ENCODE peak calls at places on chromosome 7, in four cellular contexts. O is Panc1, Y is fibroblast of the aortic adventitia, J is gastrocnemius medialis. V is an unnamed sample.

GRCh38 chr7:2621061-2621828 is 10.5 kb upstream of the TTYH3 start:
- DNase-seq in O (no peak), Y (peak; percentile 66), J (no peak), V (peak; percentile 56)

GRCh38 chr7:40647719-40648118 is 512.9 kb downstream of the SUGCT start:
- DNase-seq in O (no peak), Y (no peak), J (no peak), V (no peak)

GRCh38 chr7:98281757-98282652 is 519 bp downstream of the BRI3 start:
- DNase-seq in O (no peak), Y (no peak), J (peak; percentile 65), V (peak; percentile 31)

GRCh38 chr7:81482600-81483186 is 287.2 kb downstream of the HGF start:
- DNase-seq in O (no peak), Y (peak; percentile 74), J (no peak), V (no peak)

GRCh38 chr7:7002416-7003062 is 176.5 kb upstream of the CCZ1B start:
- DNase-seq in O (no peak), Y (no peak), J (no peak), V (no peak)

GRCh38 chr7:100432621-100433275 is 3.1 kb downstream of the MEPCE start:
- DNase-seq in O (no peak), Y (no peak), J (no peak), V (no peak)

GRCh38 chr7:30057741-30058140 is 29.5 kb downstream of the PLEKHA8 start:
- DNase-seq in O (no peak), Y (no peak), J (no peak), V (no peak)

GRCh38 chr7:86964973-86965726 is 94.3 kb downstream of the ELAPOR2 start:
- DNase-seq in O (no peak), Y (no peak), J (no peak), V (no peak)

GRCh38 chr7:132381742-132382472 is 194.4 kb downstream of the PLXNA4 start:
- DNase-seq in O (no peak), Y (no peak), J (no peak), V (no peak)

GRCh38 chr7:157693071-157693520 is 356.3 kb downstream of the DNAJB6 start:
- DNase-seq in O (no peak), Y (no peak), J (no peak), V (no peak)

GRCh38 chr7:45985902-45986301 is 64.8 kb upstream of the IGFBP3 start:
- DNase-seq in O (no peak), Y (peak; percentile 48), J (no peak), V (no peak)

GRCh38 chr7:35846816-35847412 is 46.1 kb downstream of the SEPTIN7 start:
- DNase-seq in O (no peak), Y (no peak), J (no peak), V (no peak)

GRCh38 chr7:35849954-35850353 is 49.1 kb downstream of the SEPTIN7 start:
- DNase-seq in O (no peak), Y (no peak), J (no peak), V (no peak)

GRCh38 chr7:35854311-35854710 is 53.5 kb downstream of the SEPTIN7 start:
- DNase-seq in O (no peak), Y (no peak), J (no peak), V (no peak)

GRCh38 chr7:35848728-35849127 is 47.9 kb downstream of the SEPTIN7 start:
- DNase-seq in O (no peak), Y (no peak), J (no peak), V (no peak)

GRCh38 chr7:35849158-35849831 is 48.4 kb downstream of the SEPTIN7 start:
- DNase-seq in O (no peak), Y (peak; percentile 22), J (no peak), V (no peak)
- TF ChIP-seq CTCF in O (peak; percentile 25), Y (no peak), J (no peak), V (peak; percentile 24)

GRCh38 chr7:111730476-111731300 is 168.4 kb upstream of the IMMP2L start:
- DNase-seq in O (no peak), Y (peak; percentile 65), J (no peak), V (no peak)
- TF ChIP-seq CTCF in O (peak; percentile 73), Y (peak; percentile 68), J (peak; percentile 10), V (peak; percentile 49)

GRCh38 chr7:73972614-73973013 is 55.4 kb upstream of the ELN start:
- DNase-seq in O (no peak), Y (no peak), J (no peak), V (no peak)

GRCh38 chr7:73973091-73973490 is 54.9 kb upstream of the ELN start:
- DNase-seq in O (no peak), Y (no peak), J (no peak), V (no peak)

GRCh38 chr7:73970801-73971229 is 57.2 kb upstream of the ELN start:
- DNase-seq in O (no peak), Y (no peak), J (no peak), V (no peak)

GRCh38 chr7:73971315-73971700 is 56.7 kb upstream of the ELN start:
- DNase-seq in O (no peak), Y (no peak), J (no peak), V (no peak)

DNA sequence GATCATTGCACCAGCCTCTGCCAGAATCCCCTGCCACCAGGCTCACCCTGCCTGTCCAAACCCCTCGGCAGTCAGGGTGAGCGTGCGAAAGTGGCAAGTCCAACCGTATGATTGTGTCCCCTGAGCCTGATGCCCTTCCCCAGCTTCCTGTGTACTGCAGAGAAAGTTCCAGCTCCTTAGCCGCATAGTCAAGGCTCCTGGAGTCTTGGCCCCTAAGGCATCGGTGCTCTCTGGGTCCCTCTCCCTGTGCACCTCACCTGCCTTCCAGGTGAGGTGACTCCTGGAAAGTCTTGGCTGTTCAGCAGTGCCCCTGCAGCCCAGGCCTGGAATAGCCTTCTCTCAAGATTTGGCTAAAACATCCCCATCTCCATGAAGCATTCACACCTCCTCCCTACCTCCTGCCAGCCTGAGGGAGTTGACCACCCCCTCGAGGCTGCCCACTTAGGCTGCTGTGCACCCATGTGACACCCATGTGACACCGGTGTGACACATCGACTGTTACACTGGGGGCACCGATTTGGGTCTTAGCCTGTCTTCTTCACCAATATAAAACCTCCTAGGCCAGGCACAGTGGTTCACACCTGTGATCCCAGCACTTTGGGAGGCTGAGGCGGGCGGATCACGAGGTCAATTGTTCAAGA is 56.2 kb upstream of the ELN start:
- DNase-seq in O (no peak), Y (no peak), J (no peak), V (no peak)
- TF ChIP-seq CTCF in O (peak; percentile 66), Y (peak; percentile 16), J (no peak), V (no peak)

GRCh38 chr7:79810945-79811344 is 323.7 kb upstream of the GNAI1 start:
- DNase-seq in O (no peak), Y (no peak), J (no peak), V (no peak)

DNA sequence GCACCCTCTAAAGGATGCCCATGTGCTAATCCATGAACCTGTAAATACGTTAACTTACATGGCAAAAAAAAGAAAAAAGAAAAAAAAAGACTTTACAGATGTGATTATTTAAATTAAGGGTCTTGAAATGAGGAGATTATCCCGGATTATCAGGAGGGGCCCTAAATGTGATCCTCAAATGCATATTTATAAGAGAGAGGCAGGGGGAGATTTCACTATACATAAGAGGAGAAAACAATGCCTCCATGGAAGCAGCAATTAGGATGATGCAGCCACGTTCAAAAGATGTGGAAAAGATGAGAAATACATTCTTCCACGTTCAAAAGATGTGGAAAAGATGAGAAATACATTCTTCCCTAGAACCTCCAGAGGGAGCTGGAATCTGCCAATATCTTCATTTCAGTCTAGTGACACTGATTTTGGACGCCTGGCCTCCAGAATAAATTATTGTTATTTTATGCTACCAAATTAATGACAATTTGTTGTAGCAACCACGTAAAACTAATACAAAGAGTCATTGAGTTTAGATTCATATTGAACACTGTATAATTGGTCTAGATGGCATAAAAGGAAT is 328.4 kb upstream of the GNAI1 start:
- DNase-seq in O (no peak), Y (peak; percentile 70), J (no peak), V (no peak)
- TF ChIP-seq CTCF in O (peak; percentile 55), Y (peak; percentile 56), J (no peak), V (no peak)

GRCh38 chr7:105014725-105015630 is 973 bp downstream of the KMT2E start:
- DNase-seq in O (peak; percentile 32), Y (peak; percentile 42), J (peak; percentile 65), V (peak; percentile 11)

GRCh38 chr7:105015631-105015965 is 1.6 kb downstream of the KMT2E start:
- DNase-seq in O (no peak), Y (no peak), J (peak; percentile 34), V (no peak)

GRCh38 chr7:105012503-105013282 is 1.3 kb upstream of the KMT2E start:
- DNase-seq in O (peak; percentile 95), Y (peak; percentile 98), J (peak; percentile 100), V (peak; percentile 97)

GRCh38 chr7:105013283-105013817 is 655 bp upstream of the KMT2E start:
- DNase-seq in O (peak; percentile 87), Y (peak; percentile 96), J (peak; percentile 97), V (peak; percentile 94)

GRCh38 chr7:105013818-105014724 is at the start of gene KMT2E:
- DNase-seq in O (no peak), Y (peak; percentile 81), J (peak; percentile 86), V (peak; percentile 96)
- TF ChIP-seq CTCF in O (no peak), Y (no peak), J (no peak), V (no peak)